ENCODE peak calls at places on chromosomes 2 and 18, in six cellular contexts. T is CD8-positive, alpha-beta memory T cell; A is astrocyte; Z is esophagus squamous epithelium; P is heart right ventricle; L is HAP-1. S is an unnamed sample. For H3K4me1, the result is how much of the 10 kb centered on the place peaks cover.

GRCh38 chr2:121694398-121695178 is 42.1 kb downstream of the NIFK start:
- DNase-seq in Z (no peak), P (no peak), T (no peak), A (peak), L (no peak), S (no peak)

GRCh38 chr18:9321709-9322108 is 12.9 kb upstream of the TWSG1 start:
- DNase-seq in Z (no peak), A (no peak), T (no peak), P (no peak), L (no peak), S (no peak)

GRCh38 chr2:156476021-156476420 is 39.8 kb downstream of the GPD2 start:
- DNase-seq in T (no peak), A (no peak), P (no peak), L (no peak), Z (no peak), S (no peak)

GRCh38 chr2:112627060-112628040 is 18.4 kb upstream of the SLC20A1 start:
- DNase-seq in T (no peak), L (no peak), A (peak), Z (no peak), P (peak), S (no peak)

GRCh38 chr2:235666240-235666781 is 172.5 kb downstream of the AGAP1 start:
- DNase-seq in P (no peak), T (no peak), A (peak), Z (no peak), L (peak), S (no peak)

GRCh38 chr2:65630643-65631042 is 198.2 kb upstream of the SPRED2 start:
- DNase-seq in L (no peak), T (no peak), P (no peak), Z (no peak), A (peak), S (no peak)

GRCh38 chr18:23103449-23103848 is 31.8 kb upstream of the CABLES1 start:
- DNase-seq in Z (no peak), A (no peak), P (no peak), T (no peak), L (no peak), S (no peak)

GRCh38 chr2:31205186-31205585 is 12.1 kb downstream of the CAPN14 start:
- DNase-seq in Z (no peak), T (no peak), P (no peak), A (no peak), L (no peak), S (no peak)

GRCh38 chr2:9967053-9967775 is 15.7 kb downstream of the GRHL1 start:
- DNase-seq in Z (no peak), P (no peak), L (no peak), A (no peak), T (no peak), S (no peak)

GRCh38 chr2:42191285-42192009 is 22.3 kb downstream of the EML4 start:
- DNase-seq in A (no peak), L (no peak), P (no peak), T (no peak), Z (no peak), S (no peak)

GRCh38 chr2:26463252-26464207 is 14.4 kb downstream of the OTOF start:
- DNase-seq in A (no peak), T (no peak), P (no peak), L (peak), Z (no peak), S (no peak)

GRCh38 chr2:105571445-105571987 is 172.7 kb upstream of the FHL2 start:
- DNase-seq in Z (no peak), A (no peak), T (no peak), P (peak), L (no peak), S (no peak)

GRCh38 chr18:55310044-55310676 is 277.8 kb downstream of the TCF4 start:
- DNase-seq in T (no peak), P (no peak), A (no peak), Z (no peak), L (no peak), S (no peak)
- H3K4me1 ChIP-seq in T (under half), P (half or more), A (under half), Z (under half), L (under half), S (under half)

GRCh38 chr18:22019193-22019592 is 150.2 kb upstream of the GATA6 start:
- DNase-seq in L (no peak), T (no peak), A (no peak), P (no peak), Z (no peak), S (no peak)

GRCh38 chr18:22021701-22022100 is 147.7 kb upstream of the GATA6 start:
- DNase-seq in T (no peak), Z (no peak), P (no peak), L (no peak), A (no peak), S (no peak)

GRCh38 chr18:22018366-22018765 is 151.0 kb upstream of the GATA6 start:
- DNase-seq in P (no peak), A (no peak), L (no peak), Z (no peak), T (no peak), S (no peak)

GRCh38 chr18:22020127-22020866 is 149.1 kb upstream of the GATA6 start:
- DNase-seq in T (no peak), A (no peak), Z (no peak), L (no peak), P (no peak), S (no peak)

GRCh38 chr18:22020867-22021370 is 148.5 kb upstream of the GATA6 start:
- DNase-seq in T (no peak), L (no peak), Z (no peak), A (no peak), P (no peak), S (no peak)
- H3K4me1 ChIP-seq in T (under half), L (under half), Z (under half), A (under half), P (under half), S (under half)

GRCh38 chr18:79399275-79400081 is 3.7 kb downstream of the NFATC1 start:
- DNase-seq in P (no peak), Z (no peak), A (no peak), T (no peak), L (no peak), S (no peak)
- H3K4me1 ChIP-seq in P (under half), Z (half or more), A (under half), T (under half), L (under half), S (under half)

DNA sequence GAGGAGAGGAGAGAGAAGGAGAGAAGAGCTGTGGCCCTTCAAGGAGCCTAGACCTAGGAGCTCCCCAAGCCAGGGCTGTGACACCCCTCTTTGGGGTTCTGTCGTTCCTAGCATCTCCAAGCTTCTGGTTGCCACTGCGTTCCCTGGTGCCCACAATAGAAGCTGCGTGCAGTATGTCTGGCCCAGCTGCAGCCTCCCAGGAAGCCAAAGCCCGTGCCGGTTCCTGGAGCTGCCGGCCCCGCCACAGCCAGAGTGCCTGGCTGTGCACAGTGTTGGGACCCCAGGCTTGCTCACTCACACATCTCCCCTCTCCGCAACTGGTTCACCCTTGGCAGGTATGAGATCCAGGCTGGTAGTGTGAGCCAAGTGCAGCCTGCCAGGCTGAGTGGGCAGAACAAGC is 367.7 kb upstream of the MC4R start:
- DNase-seq in Z (no peak), L (no peak), P (no peak), T (no peak), A (no peak), S (no peak)
- H3K4me1 ChIP-seq in Z (under half), L (under half), P (under half), T (under half), A (under half), S (under half)

GRCh38 chr18:48933578-48934399 is 17.0 kb downstream of the SMAD7 start:
- DNase-seq in Z (no peak), A (no peak), T (no peak), L (no peak), P (no peak), S (no peak)

GRCh38 chr18:48931680-48932461 is 18.9 kb downstream of the SMAD7 start:
- DNase-seq in T (no peak), P (no peak), A (no peak), L (peak), Z (no peak), S (no peak)

GRCh38 chr18:48930926-48931325 is 19.8 kb downstream of the SMAD7 start:
- DNase-seq in P (no peak), Z (no peak), A (no peak), L (peak), T (no peak), S (no peak)

GRCh38 chr18:48932822-48933510 is 17.8 kb downstream of the SMAD7 start:
- DNase-seq in Z (no peak), P (no peak), A (peak), T (no peak), L (no peak), S (no peak)

GRCh38 chr18:48932462-48932818 is 18.3 kb downstream of the SMAD7 start:
- DNase-seq in T (no peak), L (peak), Z (no peak), A (no peak), P (no peak), S (no peak)
- H3K4me1 ChIP-seq in T (half or more), L (half or more), Z (half or more), A (half or more), P (half or more), S (under half)

DNA sequence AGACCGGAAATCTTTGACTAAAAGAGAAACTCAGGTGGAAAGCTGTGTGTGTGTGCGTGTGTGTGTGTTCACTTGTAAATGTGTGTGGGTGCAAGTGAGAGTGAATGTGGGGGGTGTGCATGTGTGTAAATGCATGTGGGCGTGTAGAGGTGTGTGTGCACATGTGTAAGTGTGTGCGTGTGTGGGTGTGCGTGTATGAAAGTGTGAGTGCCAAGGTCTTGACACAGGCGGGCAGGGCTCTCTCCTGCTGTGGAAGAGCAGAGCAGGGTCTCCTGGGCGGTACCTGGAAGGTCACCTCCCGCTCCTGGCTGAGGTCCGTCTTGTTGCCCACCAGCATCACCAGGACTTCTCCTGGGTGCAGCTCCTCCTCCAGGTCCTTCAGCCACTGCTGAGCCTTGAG is 10.6 kb downstream of the PRLH start:
- DNase-seq in A (no peak), Z (no peak), T (no peak), L (no peak), P (no peak), S (no peak)
- H3K4me1 ChIP-seq in A (under half), Z (under half), T (under half), L (under half), P (under half), S (under half)

GRCh38 chr2:216650607-216651229 is 17.5 kb downstream of the IGFBP2 start:
- DNase-seq in L (no peak), A (no peak), T (no peak), Z (no peak), P (no peak), S (no peak)

GRCh38 chr2:216645636-216645950 is 12.4 kb downstream of the IGFBP2 start:
- DNase-seq in A (no peak), L (no peak), T (no peak), Z (no peak), P (no peak), S (no peak)

GRCh38 chr2:216646116-216646515 is 12.9 kb downstream of the IGFBP2 start:
- DNase-seq in T (no peak), A (no peak), P (no peak), Z (no peak), L (no peak), S (no peak)

GRCh38 chr2:216649573-216649972 is 16.4 kb downstream of the IGFBP2 start:
- DNase-seq in Z (no peak), L (no peak), P (no peak), A (no peak), T (no peak), S (no peak)

GRCh38 chr2:216648105-216648504 is 14.9 kb downstream of the IGFBP2 start:
- DNase-seq in T (no peak), L (no peak), A (peak), Z (no peak), P (no peak), S (no peak)
- H3K4me1 ChIP-seq in T (under half), L (under half), A (under half), Z (under half), P (under half), S (under half)